ENCODE peak calls at places on chromosome 18, in four cellular contexts. One of them, this sample, is unnamed.

GRCh38 chr18:44997139-44997538 is 316.5 kb downstream of the SETBP1 start:
- DNase-seq in A549: no peak
- DNase-seq in HepG2: no peak
- DNase-seq in SK-N-SH: no peak
- DNase-seq in this sample: no peak

GRCh38 chr18:35378206-35378795 is 1.2 kb upstream of the ZNF396 start:
- DNase-seq in A549: no peak
- DNase-seq in HepG2: no peak
- DNase-seq in SK-N-SH: no peak
- DNase-seq in this sample: no peak

GRCh38 chr18:55384551-55385275 is 203.3 kb downstream of the TCF4 start:
- DNase-seq in A549: no peak
- DNase-seq in HepG2: peak
- DNase-seq in SK-N-SH: peak
- DNase-seq in this sample: peak

GRCh38 chr18:35962320-35962719 is 10.2 kb upstream of the RMP24 start:
- DNase-seq in A549: no peak
- DNase-seq in HepG2: peak
- DNase-seq in SK-N-SH: no peak
- DNase-seq in this sample: no peak

GRCh38 chr18:13376298-13376840 is 157.8 kb downstream of the LDLRAD4 start:
- DNase-seq in A549: no peak
- DNase-seq in HepG2: no peak
- DNase-seq in SK-N-SH: no peak
- DNase-seq in this sample: no peak

GRCh38 chr18:67300498-67300897 is 216.0 kb downstream of the DSEL start:
- DNase-seq in A549: no peak
- DNase-seq in HepG2: no peak
- DNase-seq in SK-N-SH: no peak
- DNase-seq in this sample: no peak

GRCh38 chr18:48028716-48029115 is 98.3 kb upstream of the SMAD2 start:
- DNase-seq in A549: no peak
- DNase-seq in HepG2: no peak
- DNase-seq in SK-N-SH: no peak
- DNase-seq in this sample: no peak

GRCh38 chr18:51724790-51725721 is 527.6 kb upstream of the MEX3C start:
- DNase-seq in A549: no peak
- DNase-seq in HepG2: no peak
- DNase-seq in SK-N-SH: no peak
- DNase-seq in this sample: no peak

GRCh38 chr18:41645600-41646360 is 309.3 kb upstream of the PIK3C3 start:
- DNase-seq in A549: no peak
- DNase-seq in HepG2: no peak
- DNase-seq in SK-N-SH: no peak
- DNase-seq in this sample: no peak

GRCh38 chr18:61653823-61654551 is 238.8 kb downstream of the RNF152 start:
- DNase-seq in A549: no peak
- DNase-seq in HepG2: no peak
- DNase-seq in SK-N-SH: no peak
- DNase-seq in this sample: no peak

GRCh38 chr18:53567935-53568574 is 656.4 kb downstream of the MBD2 start:
- DNase-seq in A549: peak
- DNase-seq in HepG2: peak
- DNase-seq in SK-N-SH: peak
- DNase-seq in this sample: peak

GRCh38 chr18:56068030-56068671 is 480.2 kb upstream of the TCF4 start:
- DNase-seq in A549: no peak
- DNase-seq in HepG2: no peak
- DNase-seq in SK-N-SH: peak
- DNase-seq in this sample: no peak

GRCh38 chr18:56861244-56861643 is 210.1 kb downstream of the WDR7 start:
- DNase-seq in A549: no peak
- DNase-seq in HepG2: no peak
- DNase-seq in SK-N-SH: no peak
- DNase-seq in this sample: no peak

GRCh38 chr18:13226533-13227144 is 8.1 kb downstream of the LDLRAD4 start:
- DNase-seq in A549: no peak
- DNase-seq in HepG2: no peak
- DNase-seq in SK-N-SH: no peak
- DNase-seq in this sample: no peak

GRCh38 chr18:22585821-22586220 is 168.1 kb upstream of the CTAGE1 start:
- DNase-seq in A549: no peak
- DNase-seq in HepG2: no peak
- DNase-seq in SK-N-SH: no peak
- DNase-seq in this sample: no peak

GRCh38 chr18:49055787-49056186 is 105.0 kb upstream of the SMAD7 start:
- DNase-seq in A549: no peak
- DNase-seq in HepG2: no peak
- DNase-seq in SK-N-SH: no peak
- DNase-seq in this sample: no peak

GRCh38 chr18:51195602-51196115 is 1.8 kb downstream of the MEX3C start:
- DNase-seq in A549: peak
- DNase-seq in HepG2: peak
- DNase-seq in SK-N-SH: peak
- DNase-seq in this sample: no peak

GRCh38 chr18:57347784-57348183 is 4.6 kb upstream of the ST8SIA3 start:
- DNase-seq in A549: no peak
- DNase-seq in HepG2: no peak
- DNase-seq in SK-N-SH: no peak
- DNase-seq in this sample: no peak

GRCh38 chr18:55575949-55576348 is 12.0 kb downstream of the TCF4 start:
- DNase-seq in A549: no peak
- DNase-seq in HepG2: no peak
- DNase-seq in SK-N-SH: no peak
- DNase-seq in this sample: no peak

GRCh38 chr18:25005602-25006375 is 346.2 kb downstream of the ZNF521 start:
- DNase-seq in A549: no peak
- DNase-seq in HepG2: no peak
- DNase-seq in SK-N-SH: no peak
- DNase-seq in this sample: no peak

GRCh38 chr18:75854174-75854573 is 426.7 kb upstream of the SMIM21 start:
- DNase-seq in A549: peak
- DNase-seq in HepG2: peak
- DNase-seq in SK-N-SH: no peak
- DNase-seq in this sample: peak

GRCh38 chr18:45415614-45416013 is 199.7 kb upstream of the SLC14A2 start:
- DNase-seq in A549: no peak
- DNase-seq in HepG2: no peak
- DNase-seq in SK-N-SH: no peak
- DNase-seq in this sample: no peak

GRCh38 chr18:79489048-79489899 is 93.5 kb downstream of the NFATC1 start:
- DNase-seq in A549: no peak
- DNase-seq in HepG2: no peak
- DNase-seq in SK-N-SH: no peak
- DNase-seq in this sample: no peak

GRCh38 chr18:36330435-36331049 is 33.0 kb downstream of the FHOD3 start:
- DNase-seq in A549: no peak
- DNase-seq in HepG2: no peak
- DNase-seq in SK-N-SH: no peak
- DNase-seq in this sample: peak

GRCh38 chr18:59763541-59764136 is 66.4 kb upstream of the CCBE1 start:
- DNase-seq in A549: no peak
- DNase-seq in HepG2: no peak
- DNase-seq in SK-N-SH: no peak
- DNase-seq in this sample: no peak

GRCh38 chr18:76064998-76065397 is 430.0 kb downstream of the ZNF516 start:
- DNase-seq in A549: no peak
- DNase-seq in HepG2: no peak
- DNase-seq in SK-N-SH: no peak
- DNase-seq in this sample: peak

GRCh38 chr18:45110577-45111506 is 430.2 kb downstream of the SETBP1 start:
- DNase-seq in A549: no peak
- DNase-seq in HepG2: no peak
- DNase-seq in SK-N-SH: no peak
- DNase-seq in this sample: no peak

GRCh38 chr18:60935046-60935445 is 398.2 kb upstream of the CDH20 start:
- DNase-seq in A549: no peak
- DNase-seq in HepG2: no peak
- DNase-seq in SK-N-SH: no peak
- DNase-seq in this sample: no peak

GRCh38 chr18:52280702-52281101 is 59.3 kb upstream of the DCC start:
- DNase-seq in A549: no peak
- DNase-seq in HepG2: no peak
- DNase-seq in SK-N-SH: no peak
- DNase-seq in this sample: no peak

GRCh38 chr18:40985441-40985840 is 969.6 kb upstream of the PIK3C3 start:
- DNase-seq in A549: no peak
- DNase-seq in HepG2: no peak
- DNase-seq in SK-N-SH: no peak
- DNase-seq in this sample: no peak

GRCh38 chr18:22816266-22817176 is 116.6 kb upstream of the RBBP8 start:
- DNase-seq in A549: no peak
- DNase-seq in HepG2: peak
- DNase-seq in SK-N-SH: no peak
- DNase-seq in this sample: no peak

GRCh38 chr18:29164993-29165599 is 988.2 kb upstream of the CDH2 start:
- DNase-seq in A549: peak
- DNase-seq in HepG2: peak
- DNase-seq in SK-N-SH: no peak
- DNase-seq in this sample: no peak

GRCh38 chr18:67380867-67381266 is 135.7 kb downstream of the DSEL start:
- DNase-seq in A549: no peak
- DNase-seq in HepG2: no peak
- DNase-seq in SK-N-SH: no peak
- DNase-seq in this sample: no peak

GRCh38 chr18:74733592-74733991 is 135.9 kb downstream of the ZNF407 start:
- DNase-seq in A549: no peak
- DNase-seq in HepG2: peak
- DNase-seq in SK-N-SH: no peak
- DNase-seq in this sample: no peak

DNA sequence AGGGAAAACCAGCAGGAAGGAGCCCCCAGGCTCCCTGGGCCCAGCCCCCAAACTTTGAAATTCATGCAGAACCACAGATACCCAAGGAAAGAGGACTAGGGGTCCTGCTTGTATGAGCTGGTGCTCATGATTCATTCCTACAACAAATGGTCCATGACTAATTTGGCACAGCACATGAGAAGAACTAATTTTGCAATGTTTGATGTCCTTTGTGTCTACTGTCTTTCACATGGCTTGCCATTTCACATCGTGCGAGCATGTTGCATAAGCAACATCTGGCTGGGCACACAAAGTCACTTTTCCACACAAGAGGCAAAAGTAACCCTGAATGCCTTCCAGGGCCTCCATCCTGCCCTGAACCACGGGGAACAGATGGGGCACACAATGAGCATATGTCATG is 149.6 kb upstream of the APCDD1 start:
- DNase-seq in A549: no peak
- DNase-seq in HepG2: no peak
- DNase-seq in SK-N-SH: no peak
- DNase-seq in this sample: no peak
- TF ChIP-seq CHD2 in A549: no peak
- TF ChIP-seq CHD2 in HepG2: no peak
- TF ChIP-seq CHD2 in SK-N-SH: no peak
- TF ChIP-seq CHD2 in this sample: no peak

GRCh38 chr18:63867368-63867767 is 20.1 kb upstream of the SERPINB2 start:
- DNase-seq in A549: no peak
- DNase-seq in HepG2: no peak
- DNase-seq in SK-N-SH: no peak
- DNase-seq in this sample: no peak
- TF ChIP-seq CHD2 in A549: no peak
- TF ChIP-seq CHD2 in HepG2: no peak
- TF ChIP-seq CHD2 in SK-N-SH: no peak
- TF ChIP-seq CHD2 in this sample: no peak

GRCh38 chr18:9823805-9824473 is 61.8 kb upstream of the TXNDC2 start:
- DNase-seq in A549: no peak
- DNase-seq in HepG2: no peak
- DNase-seq in SK-N-SH: no peak
- DNase-seq in this sample: no peak
- TF ChIP-seq CHD2 in A549: no peak
- TF ChIP-seq CHD2 in HepG2: no peak
- TF ChIP-seq CHD2 in SK-N-SH: no peak
- TF ChIP-seq CHD2 in this sample: no peak

GRCh38 chr18:58526425-58527115 is 102.3 kb downstream of the ALPK2 start:
- DNase-seq in A549: peak
- DNase-seq in HepG2: peak
- DNase-seq in SK-N-SH: no peak
- DNase-seq in this sample: no peak

GRCh38 chr18:58525928-58526424 is 102.9 kb downstream of the ALPK2 start:
- DNase-seq in A549: no peak
- DNase-seq in HepG2: no peak
- DNase-seq in SK-N-SH: no peak
- DNase-seq in this sample: no peak

GRCh38 chr18:58525517-58525916 is 103.4 kb downstream of the ALPK2 start:
- DNase-seq in A549: no peak
- DNase-seq in HepG2: no peak
- DNase-seq in SK-N-SH: no peak
- DNase-seq in this sample: no peak

GRCh38 chr18:58528011-58528367 is 100.9 kb downstream of the ALPK2 start:
- DNase-seq in A549: no peak
- DNase-seq in HepG2: no peak
- DNase-seq in SK-N-SH: no peak
- DNase-seq in this sample: no peak

GRCh38 chr18:58527116-58528010 is 101.5 kb downstream of the ALPK2 start:
- DNase-seq in A549: peak
- DNase-seq in HepG2: peak
- DNase-seq in SK-N-SH: no peak
- DNase-seq in this sample: no peak
- TF ChIP-seq CHD2 in A549: no peak
- TF ChIP-seq CHD2 in HepG2: no peak
- TF ChIP-seq CHD2 in SK-N-SH: no peak
- TF ChIP-seq CHD2 in this sample: no peak

GRCh38 chr18:31343454-31343853 is 25.5 kb downstream of the DSG1 start:
- DNase-seq in A549: no peak
- DNase-seq in HepG2: no peak
- DNase-seq in SK-N-SH: no peak
- DNase-seq in this sample: no peak
- TF ChIP-seq CHD2 in A549: no peak
- TF ChIP-seq CHD2 in HepG2: no peak
- TF ChIP-seq CHD2 in SK-N-SH: no peak
- TF ChIP-seq CHD2 in this sample: no peak

DNA sequence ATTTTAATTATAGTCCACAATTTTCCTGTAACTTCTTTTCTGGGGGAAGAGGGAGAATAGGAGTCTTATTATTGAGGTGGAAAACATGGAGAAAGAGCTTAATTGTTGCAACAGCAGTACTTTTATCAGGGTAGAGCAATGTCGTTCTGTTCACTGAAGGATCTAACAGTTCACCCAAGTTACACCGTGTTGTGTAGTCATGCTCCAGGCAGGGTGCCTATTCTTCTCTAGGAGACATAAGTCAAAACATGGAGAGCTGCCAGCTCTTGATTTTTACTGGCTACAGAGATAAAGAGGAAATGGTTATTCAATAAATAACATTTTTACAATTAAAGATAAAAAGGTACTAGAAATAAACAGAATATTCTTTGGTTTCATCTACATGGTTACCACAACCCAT is 594.3 kb upstream of the NETO1 start:
- DNase-seq in A549: no peak
- DNase-seq in HepG2: no peak
- DNase-seq in SK-N-SH: no peak
- DNase-seq in this sample: no peak
- TF ChIP-seq CHD2 in A549: no peak
- TF ChIP-seq CHD2 in HepG2: no peak
- TF ChIP-seq CHD2 in SK-N-SH: no peak
- TF ChIP-seq CHD2 in this sample: no peak

This sample was measured in H1.